ENCODE peak calls at places on chromosomes 1 and 21, in four cellular contexts. Z, Q, E and O are unnamed samples.

GRCh38 chr1:233278621-233279020 is 16.9 kb downstream of the PCNX2 start:
- DNase-seq in Z (no peak), E (no peak), Q (no peak), O (no peak)

GRCh38 chr1:218361298-218362065 is 16.3 kb downstream of the TGFB2 start:
- DNase-seq in Q (peak), Z (no peak), E (peak), O (no peak)

GRCh38 chr1:12597792-12598191 is 20.2 kb downstream of the DHRS3 start:
- DNase-seq in Z (no peak), E (no peak), Q (no peak), O (no peak)

GRCh38 chr1:10962483-10962882 is 50.0 kb upstream of the TARDBP start:
- DNase-seq in Q (no peak), Z (no peak), E (no peak), O (no peak)

GRCh38 chr21:44930543-44930981 is 9.3 kb upstream of the SLX9 start:
- DNase-seq in Z (no peak), E (no peak), Q (no peak), O (no peak)

GRCh38 chr1:87325982-87326738 is 2.5 kb upstream of the LMO4 start:
- DNase-seq in E (peak), Q (peak), Z (peak), O (peak)

GRCh38 chr1:21292991-21293536 is 2.8 kb upstream of the ECE1 start:
- DNase-seq in Q (no peak), E (no peak), Z (no peak), O (peak)

GRCh38 chr1:27598902-27599528 is 4.9 kb downstream of the AHDC1 start:
- DNase-seq in Z (no peak), E (peak), Q (no peak), O (no peak)

GRCh38 chr1:24149854-24150227 is 6.9 kb upstream of the IL22RA1 start:
- DNase-seq in Q (peak), E (peak), Z (no peak), O (no peak)

GRCh38 chr1:8560611-8561544 is 243.0 kb downstream of the SLC45A1 start:
- DNase-seq in Q (peak), Z (peak), E (peak), O (peak)

GRCh38 chr1:224594360-224594759 is 21.8 kb upstream of the CNIH3 start:
- DNase-seq in Z (no peak), E (no peak), Q (no peak), O (no peak)

GRCh38 chr1:217191441-217191840 is 439.4 kb downstream of the GPATCH2 start:
- DNase-seq in Z (no peak), E (no peak), Q (peak), O (no peak)

GRCh38 chr1:224542783-224543440 is 73.2 kb upstream of the CNIH3 start:
- DNase-seq in E (peak), Q (peak), Z (no peak), O (no peak)

GRCh38 chr1:226097866-226098625 is 35.5 kb downstream of the H3-3A start:
- DNase-seq in Q (peak), E (no peak), Z (no peak), O (no peak)

GRCh38 chr1:49333946-49334345 is 557.3 kb upstream of the BEND5 start:
- DNase-seq in Q (peak), Z (no peak), E (no peak), O (no peak)

GRCh38 chr1:160777486-160778089 is 18.4 kb upstream of the LY9 start:
- DNase-seq in E (peak), Q (peak), Z (peak), O (peak)

GRCh38 chr1:43590389-43590788 is 59.6 kb upstream of the KDM4A start:
- DNase-seq in Z (no peak), Q (no peak), E (no peak), O (no peak)

GRCh38 chr1:90959352-90960206 is 62.3 kb downstream of the ZNF644 start:
- DNase-seq in Q (peak), E (no peak), Z (no peak), O (no peak)

GRCh38 chr1:12314328-12314903 is 84.6 kb downstream of the VPS13D start:
- DNase-seq in Q (peak), E (peak), Z (no peak), O (peak)

GRCh38 chr1:96962807-96963206 is 241.2 kb downstream of the PTBP2 start:
- DNase-seq in E (no peak), Z (no peak), Q (peak), O (no peak)

GRCh38 chr1:153611024-153611352 is 1.9 kb downstream of the S100A16 start:
- DNase-seq in E (no peak), Z (no peak), Q (peak), O (no peak)

GRCh38 chr1:208326033-208326432 is 81.8 kb upstream of the PLXNA2 start:
- DNase-seq in Q (peak), Z (no peak), E (no peak), O (no peak)

GRCh38 chr1:247070645-247071044 is 8.0 kb downstream of the ZNF670 start:
- DNase-seq in E (no peak), Z (no peak), Q (no peak), O (no peak)

GRCh38 chr1:234702342-234703000 is 92.5 kb upstream of the IRF2BP2 start:
- DNase-seq in Z (no peak), E (peak), Q (no peak), O (no peak)

GRCh38 chr1:22662318-22662717 is 9.3 kb downstream of the C1QB start:
- DNase-seq in Q (peak), E (no peak), Z (no peak), O (no peak)

GRCh38 chr1:231629132-231629531 is 2.5 kb downstream of the DISC1 start:
- DNase-seq in Q (peak), Z (no peak), E (peak), O (no peak)

GRCh38 chr1:188295157-188295556 is 1466.4 kb downstream of the PLA2G4A start:
- DNase-seq in E (no peak), Q (no peak), Z (no peak), O (no peak)

GRCh38 chr1:206463137-206463536 is 7.1 kb upstream of the IKBKE start:
- DNase-seq in Z (no peak), Q (peak), E (no peak), O (no peak)

GRCh38 chr1:192363177-192363576 is 46.4 kb downstream of the RGS21 start:
- DNase-seq in Q (peak), E (no peak), Z (no peak), O (no peak)

GRCh38 chr1:230702934-230703678 is 10.8 kb downstream of the AGT start:
- DNase-seq in Q (no peak), E (no peak), Z (no peak), O (no peak)

GRCh38 chr1:40385437-40386310 is 12.1 kb downstream of the SMAP2 start:
- DNase-seq in Q (no peak), Z (no peak), E (peak), O (peak)

GRCh38 chr1:220326578-220326977 is 54.3 kb upstream of the RAB3GAP2 start:
- DNase-seq in E (no peak), Q (peak), Z (no peak), O (no peak)

GRCh38 chr1:203114202-203114601 is 13.3 kb upstream of the ADORA1 start:
- DNase-seq in Q (no peak), E (no peak), Z (no peak), O (no peak)

DNA sequence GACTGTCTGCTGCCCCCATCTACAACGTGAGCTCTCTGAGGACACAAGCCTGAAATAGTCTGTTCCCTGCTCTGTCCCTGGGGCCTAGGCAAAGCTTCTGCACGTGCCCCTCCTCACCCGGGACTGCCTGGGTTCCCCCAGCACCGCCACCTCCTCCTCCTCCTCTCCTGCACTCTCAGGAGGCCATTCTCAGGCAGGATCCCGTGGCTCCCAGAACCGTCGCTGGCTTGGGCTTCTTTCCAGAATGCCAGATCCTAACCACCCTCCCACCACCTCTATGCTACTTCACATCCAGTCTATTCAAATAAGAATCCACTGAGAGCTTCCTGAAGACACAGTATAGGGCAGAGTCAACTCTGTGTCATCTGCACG is 11.2 kb downstream of the NPHP4 start:
- DNase-seq in E (no peak), Z (no peak), Q (no peak), O (no peak)
- TF ChIP-seq CTCF in E (no peak), Z (no peak), Q (no peak), O (no peak)

DNA sequence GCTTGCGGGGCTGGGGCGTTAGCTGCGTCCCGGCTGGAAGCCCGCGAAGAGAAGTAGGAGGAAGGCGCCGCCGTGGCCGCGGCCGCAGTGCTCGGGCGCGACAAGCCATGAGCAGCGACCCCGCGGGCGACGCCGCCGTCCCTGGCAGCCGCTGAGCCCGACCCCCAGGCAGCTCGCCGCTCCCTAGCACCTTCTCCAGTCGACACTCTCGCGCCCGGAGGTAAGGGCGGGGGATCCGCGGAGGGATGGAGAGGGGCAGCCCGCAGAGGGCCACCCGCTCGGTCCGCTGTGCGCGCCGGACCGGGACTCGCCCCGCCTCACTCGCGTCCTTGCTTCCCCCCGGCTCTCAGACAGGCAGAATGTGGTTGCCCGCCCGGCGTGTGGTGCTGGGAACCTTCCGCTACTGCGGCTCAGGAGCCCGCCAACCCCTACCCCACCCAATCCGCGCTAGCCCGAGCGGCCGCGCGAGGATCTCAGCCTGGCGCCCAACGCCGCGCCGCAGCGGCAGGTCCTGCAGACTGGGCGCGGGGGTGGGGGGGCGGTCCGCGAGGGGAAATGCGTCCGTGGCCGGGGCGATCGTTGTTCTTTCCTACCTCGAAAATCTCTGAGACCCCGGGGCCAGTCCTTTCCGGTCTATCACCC is at the start of gene LRRC8C:
- DNase-seq in Q (peak), E (no peak), Z (peak), O (peak)
- TF ChIP-seq CTCF in Q (no peak), E (no peak), Z (peak), O (no peak)

DNA sequence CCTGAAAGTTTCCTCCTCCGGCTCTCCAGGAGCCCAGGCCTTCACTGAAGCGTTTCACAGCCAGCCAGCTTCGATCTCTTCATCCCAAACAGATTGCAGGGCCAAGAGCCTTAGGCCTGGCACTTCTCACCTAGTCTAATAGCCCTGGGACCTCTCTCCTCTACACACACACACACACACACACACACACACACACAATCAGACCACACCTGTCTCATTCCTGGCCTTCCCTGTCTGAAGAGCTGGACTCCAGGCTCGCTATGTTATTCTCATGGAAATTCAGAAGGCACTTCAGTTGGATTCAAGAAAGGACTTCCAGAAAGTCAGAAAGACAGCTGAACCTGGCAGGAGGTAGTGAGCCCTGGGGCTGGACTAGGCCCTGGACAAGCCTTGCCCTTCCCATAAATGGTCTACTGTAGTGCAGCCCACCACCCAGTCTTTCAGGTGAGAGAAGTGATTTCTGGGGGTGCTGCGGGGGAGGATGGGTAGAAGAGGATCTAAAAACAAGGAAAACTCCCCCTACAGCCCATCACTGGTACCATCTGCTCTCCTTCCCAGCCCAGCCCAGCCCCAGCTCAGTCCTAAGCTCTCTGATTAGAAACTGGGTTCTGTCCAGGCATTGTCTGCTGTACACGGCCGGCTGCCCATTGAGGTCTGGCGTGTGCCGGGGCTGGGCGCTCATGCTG is 2.7 kb downstream of the KIF21B start:
- DNase-seq in E (no peak), Z (no peak), Q (peak), O (no peak)
- TF ChIP-seq CTCF in E (no peak), Z (peak), Q (peak), O (no peak)

GRCh38 chr1:198109316-198109715 is 47.5 kb upstream of the NEK7 start:
- DNase-seq in Z (no peak), E (no peak), Q (no peak), O (no peak)

GRCh38 chr1:198108646-198109045 is 48.2 kb upstream of the NEK7 start:
- DNase-seq in E (no peak), Q (no peak), Z (no peak), O (no peak)

GRCh38 chr1:198105185-198105584 is 51.6 kb upstream of the NEK7 start:
- DNase-seq in E (no peak), Q (no peak), Z (no peak), O (no peak)

GRCh38 chr1:198107041-198107440 is 49.8 kb upstream of the NEK7 start:
- DNase-seq in E (no peak), Z (no peak), Q (peak), O (no peak)

DNA sequence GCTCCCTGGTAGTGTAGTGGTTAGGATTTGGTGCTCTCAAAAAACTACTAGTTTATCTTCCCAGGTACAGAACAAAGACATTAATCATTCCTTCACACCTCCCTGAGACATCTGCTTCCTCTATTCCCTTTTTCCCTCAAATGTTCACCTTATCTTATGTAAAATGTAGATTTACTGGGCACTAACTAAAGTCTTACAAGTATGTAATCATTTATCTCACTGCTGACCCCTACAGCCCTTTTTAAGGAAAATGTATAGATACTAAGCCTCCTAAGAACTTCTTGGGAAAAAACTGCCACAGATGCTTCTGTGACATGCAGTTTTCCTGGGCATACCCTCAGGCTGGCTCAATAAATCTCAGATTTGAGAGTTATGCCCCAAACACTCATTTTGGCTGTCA is 50.8 kb upstream of the NEK7 start:
- DNase-seq in Z (no peak), E (no peak), Q (no peak), O (no peak)
- TF ChIP-seq CTCF in Z (no peak), E (no peak), Q (no peak), O (no peak)

GRCh38 chr21:39661121-39661520 is 48.4 kb downstream of the B3GALT5 start:
- DNase-seq in E (no peak), Q (no peak), Z (no peak), O (no peak)

GRCh38 chr21:39660191-39660590 is 47.5 kb downstream of the B3GALT5 start:
- DNase-seq in E (peak), Q (no peak), Z (no peak), O (no peak)

GRCh38 chr21:39658066-39658465 is 45.3 kb downstream of the B3GALT5 start:
- DNase-seq in Z (no peak), Q (no peak), E (no peak), O (no peak)

GRCh38 chr21:39660596-39660995 is 47.9 kb downstream of the B3GALT5 start:
- DNase-seq in Z (no peak), E (peak), Q (peak), O (no peak)

GRCh38 chr21:39659070-39659815 is 46.5 kb downstream of the B3GALT5 start:
- DNase-seq in Z (no peak), E (no peak), Q (no peak), O (no peak)
- TF ChIP-seq CTCF in Z (no peak), E (no peak), Q (no peak), O (no peak)

GRCh38 chr1:173206816-173207595 is at the start of gene TNFSF4:
- DNase-seq in E (peak), Z (no peak), Q (no peak), O (no peak)
- TF ChIP-seq CTCF in E (peak), Z (no peak), Q (no peak), O (no peak)

DNA sequence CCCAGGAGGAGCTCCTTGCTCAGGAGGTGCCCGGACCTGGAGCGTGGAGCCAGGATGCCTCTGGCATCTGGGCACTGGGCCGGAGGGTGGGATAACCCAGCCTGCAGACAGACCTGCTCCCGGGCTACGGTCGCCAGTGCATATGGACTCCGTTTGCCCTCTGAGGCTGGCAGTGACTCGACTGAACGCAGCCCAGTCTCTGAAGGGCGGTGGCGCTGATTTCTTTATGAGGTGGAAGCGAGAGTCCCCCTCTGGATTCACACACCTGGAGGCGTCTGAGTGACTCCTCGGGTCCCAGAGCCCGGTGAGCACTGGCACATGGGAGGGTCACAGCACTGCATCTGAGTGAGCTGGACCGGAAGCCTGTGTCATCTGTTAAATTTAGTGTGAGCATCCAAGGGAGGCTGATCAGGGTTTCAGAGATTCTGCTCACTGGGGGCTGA is 60.5 kb upstream of the TTC34 start:
- DNase-seq in Q (no peak), Z (no peak), E (no peak), O (no peak)
- TF ChIP-seq CTCF in Q (no peak), Z (no peak), E (no peak), O (no peak)

DNA sequence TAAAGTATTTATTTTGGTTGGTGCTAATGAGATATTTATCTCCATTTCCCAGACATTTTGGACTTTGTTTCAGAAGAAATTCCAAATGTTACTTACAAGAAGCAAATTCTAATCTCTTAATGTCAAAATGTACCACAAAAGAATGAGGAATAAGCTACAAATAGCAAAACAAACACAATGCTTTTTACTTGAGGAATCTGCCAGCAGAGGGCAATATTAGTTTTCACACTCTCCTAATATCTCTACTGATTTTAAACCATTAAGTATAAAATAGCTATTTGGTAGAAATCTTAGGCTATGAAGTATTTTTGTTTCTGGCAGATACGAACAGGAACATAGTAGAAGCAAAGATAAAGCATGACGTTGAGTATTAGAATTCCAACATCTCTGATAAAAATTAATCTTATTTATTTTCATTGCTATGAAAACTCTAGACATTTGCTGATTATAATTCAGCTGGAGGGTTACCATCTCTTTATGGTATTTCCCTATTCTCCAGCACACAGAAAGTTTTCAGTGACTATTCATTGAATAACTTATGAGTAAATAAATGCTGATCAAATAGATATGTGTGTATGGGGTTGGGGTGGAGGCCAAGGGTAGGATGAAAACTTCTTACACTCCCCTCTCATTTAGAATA is 13.4 kb upstream of the HMCN1 start:
- DNase-seq in Z (no peak), Q (peak), E (peak), O (no peak)
- TF ChIP-seq CTCF in Z (peak), Q (peak), E (peak), O (peak)